ENCODE peak calls at places on chromosomes 6 and 20, in four cellular contexts. G is kidney glomerular epithelial cell, X is NCI-H774, N is midbrain. H is an unnamed sample.

GRCh38 chr20:42218566-42218965 is 600.4 kb upstream of the CHD6 start:
- DNase-seq in X (no peak), N (no peak), G (no peak), H (no peak)

GRCh38 chr20:22288156-22288555 is 296.2 kb downstream of the FOXA2 start:
- DNase-seq in G (no peak), N (no peak), X (no peak), H (no peak)

GRCh38 chr20:59634435-59635005 is 30.2 kb downstream of the PHACTR3 start:
- DNase-seq in G (peak; percentile 58), X (no peak), N (no peak), H (no peak)

GRCh38 chr6:158629376-158630221 is 14.9 kb downstream of the DYNLT1 start:
- DNase-seq in N (no peak), G (no peak), X (no peak), H (no peak)

GRCh38 chr20:47645632-47646031 is 139.6 kb downstream of the SULF2 start:
- DNase-seq in N (no peak), X (no peak), G (no peak), H (no peak)

GRCh38 chr6:34572585-34572984 is 16.5 kb upstream of the SPDEF start:
- DNase-seq in X (no peak), G (no peak), N (no peak), H (no peak)

GRCh38 chr20:50277064-50277415 is 86.4 kb downstream of the CEBPB start:
- DNase-seq in X (no peak), N (no peak), G (no peak), H (no peak)

GRCh38 chr6:113299526-113299925 is 557.6 kb upstream of the MARCKS start:
- DNase-seq in G (no peak), N (no peak), X (no peak), H (no peak)

GRCh38 chr6:73768630-73769029 is 72.6 kb downstream of the CD109 start:
- DNase-seq in N (no peak), G (no peak), X (no peak), H (no peak)

GRCh38 chr6:90195094-90195793 is 101.4 kb downstream of the BACH2 start:
- DNase-seq in G (no peak), N (no peak), X (no peak), H (no peak)

GRCh38 chr6:127201321-127201720 is 65.3 kb upstream of the RNF146 start:
- DNase-seq in G (peak; percentile 82), X (no peak), N (no peak), H (no peak)

GRCh38 chr6:150969901-150970300 is 104.4 kb downstream of the MTHFD1L start:
- DNase-seq in X (no peak), G (no peak), N (no peak), H (no peak)

GRCh38 chr6:46983007-46983411 is 59.1 kb downstream of the ADGRF1 start:
- DNase-seq in X (peak; percentile 69), G (peak; percentile 93), N (no peak), H (no peak)

GRCh38 chr6:30378290-30378937 is 33.5 kb downstream of the RPP21 start:
- DNase-seq in G (peak; percentile 5), N (no peak), X (no peak), H (no peak)

GRCh38 chr20:57508831-57509230 is 16.1 kb downstream of the CTCFL start:
- DNase-seq in G (no peak), X (no peak), N (no peak), H (no peak)

GRCh38 chr20:24658920-24659660 is 189.7 kb downstream of the SYNDIG1 start:
- DNase-seq in X (no peak), G (no peak), N (peak; percentile 14), H (no peak)

GRCh38 chr6:17341891-17342290 is 51.5 kb upstream of the CAP2 start:
- DNase-seq in N (no peak), G (no peak), X (no peak), H (no peak)

GRCh38 chr6:20427856-20428255 is 26.2 kb downstream of the E2F3 start:
- DNase-seq in N (no peak), X (no peak), G (no peak), H (no peak)

GRCh38 chr6:43770417-43771209 is 602 bp downstream of the VEGFA start:
- DNase-seq in N (peak; percentile 36), G (peak; percentile 57), X (no peak), H (peak; percentile 26)

GRCh38 chr6:35403544-35404442 is 48.3 kb upstream of the FANCE start:
- DNase-seq in N (no peak), G (no peak), X (no peak), H (no peak)

GRCh38 chr6:73983367-73983766 is 287.4 kb downstream of the CD109 start:
- DNase-seq in N (no peak), X (no peak), G (peak; percentile 75), H (no peak)

GRCh38 chr20:33668087-33668790 is 1.5 kb downstream of the ACTL10 start:
- DNase-seq in G (no peak), X (no peak), N (peak; percentile 61), H (no peak)

GRCh38 chr6:144314003-144314485 is 28.9 kb downstream of the UTRN start:
- DNase-seq in N (peak; percentile 44), G (peak; percentile 62), X (no peak), H (no peak)

GRCh38 chr6:126672654-126673053 is 332.7 kb downstream of the CENPW start:
- DNase-seq in X (no peak), G (no peak), N (no peak), H (no peak)

GRCh38 chr20:17344775-17345174 is 117.9 kb downstream of the PCSK2 start:
- DNase-seq in G (no peak), X (no peak), N (no peak), H (no peak)

GRCh38 chr6:23245559-23245958 is 676.2 kb downstream of the HDGFL1 start:
- DNase-seq in X (no peak), G (no peak), N (no peak), H (no peak)

GRCh38 chr20:48921883-48922867 is 664 bp downstream of the ARFGEF2 start:
- DNase-seq in N (no peak), G (no peak), X (no peak), H (no peak)

GRCh38 chr6:133571681-133572080 is 317.2 kb upstream of the TCF21 start:
- DNase-seq in X (no peak), G (no peak), N (no peak), H (no peak)

GRCh38 chr6:105786890-105787655 is 299.1 kb upstream of the PRDM1 start:
- DNase-seq in N (no peak), X (no peak), G (no peak), H (no peak)

GRCh38 chr20:37972256-37973058 is 60.8 kb downstream of the TTI1 start:
- DNase-seq in N (no peak), G (no peak), X (no peak), H (no peak)

GRCh38 chr6:155970878-155971702 is 515.5 kb upstream of the NOX3 start:
- DNase-seq in N (no peak), G (no peak), X (no peak), H (no peak)

GRCh38 chr6:53300656-53301551 is 47.8 kb downstream of the ELOVL5 start:
- DNase-seq in X (no peak), G (no peak), N (peak; percentile 68), H (no peak)

GRCh38 chr6:21189721-21190120 is 403.8 kb upstream of the SOX4 start:
- DNase-seq in N (no peak), X (no peak), G (no peak), H (no peak)

GRCh38 chr6:54695815-54696214 is 150.8 kb upstream of the FAM83B start:
- DNase-seq in G (no peak), X (no peak), N (no peak), H (no peak)

H was measured in stimulated activated effector memory CD8-positive, alpha-beta T cell treated with anti-CD3 and anti-CD28 coated beads, Interleukin-12 subunit alpha, Interleukin-12 subunit beta, amount 100 ng/mL, for 72 hours.